ENCODE peak calls at places on chromosomes 13 and 19, in nine cellular contexts. Y is testis, L is AG09309, J is progenitor cell of endocrine pancreas, D is tibial nerve, I is HFFc6, M is ascending aorta, Z is stomach, H is foreskin fibroblast. R is an unnamed sample.

GRCh38 chr19:51000426-51000825 is 978 bp downstream of the KLK8 start:
- DNase-seq in Y (no peak), L (no peak), J (no peak), D (no peak), I (no peak), M (no peak), Z (no peak), H (no peak), R (no peak)

GRCh38 chr13:97121894-97122293 is 100.2 kb upstream of the MBNL2 start:
- DNase-seq in Y (no peak), L (no peak), J (no peak), D (no peak), I (peak; percentile 44), M (no peak), Z (no peak), H (no peak), R (peak; percentile 33)

GRCh38 chr13:93364166-93364565 is 137.6 kb downstream of the GPC6 start:
- DNase-seq in Y (no peak), L (no peak), J (no peak), D (no peak), I (no peak), M (no peak), Z (no peak), H (peak; percentile 10), R (peak; percentile 55)

GRCh38 chr13:111361046-111361872 is 40.8 kb downstream of the TEX29 start:
- DNase-seq in Y (no peak), L (no peak), J (no peak), D (no peak), I (no peak), M (no peak), Z (peak; percentile 22), H (no peak), R (no peak)

GRCh38 chr13:96858133-96858826 is 136.0 kb downstream of the OXGR1 start:
- DNase-seq in Y (no peak), L (no peak), J (no peak), D (no peak), I (no peak), M (no peak), Z (no peak), H (no peak), R (no peak)

GRCh38 chr19:1725100-1726064 is 27.9 kb upstream of the ONECUT3 start:
- DNase-seq in Y (peak; percentile 73), L (no peak), J (peak; percentile 86), D (peak; percentile 5), I (no peak), M (no peak), Z (peak; percentile 65), H (peak; percentile 51), R (peak; percentile 52)

GRCh38 chr13:64551755-64552154 is 2678.4 kb downstream of the PCDH9 start:
- DNase-seq in Y (no peak), L (peak; percentile 48), J (no peak), D (no peak), I (peak; percentile 76), M (no peak), Z (no peak), H (peak; percentile 93), R (peak; percentile 82)

GRCh38 chr19:57302727-57303401 is 17.4 kb upstream of the ZNF543 start:
- DNase-seq in Y (no peak), L (no peak), J (no peak), D (no peak), I (no peak), M (no peak), Z (no peak), H (no peak), R (no peak)

GRCh38 chr13:110280996-110281688 is 25.8 kb downstream of the COL4A1 start:
- DNase-seq in Y (peak; percentile 48), L (no peak), J (no peak), D (peak; percentile 63), I (no peak), M (peak; percentile 56), Z (no peak), H (no peak), R (no peak)

GRCh38 chr13:110278859-110279258 is 28.1 kb downstream of the COL4A1 start:
- DNase-seq in Y (no peak), L (no peak), J (no peak), D (no peak), I (no peak), M (no peak), Z (no peak), H (no peak), R (no peak)

GRCh38 chr13:110279684-110280083 is 27.3 kb downstream of the COL4A1 start:
- DNase-seq in Y (no peak), L (no peak), J (no peak), D (no peak), I (no peak), M (peak; percentile 52), Z (no peak), H (no peak), R (no peak)

GRCh38 chr13:110281736-110282135 is 25.2 kb downstream of the COL4A1 start:
- DNase-seq in Y (no peak), L (no peak), J (no peak), D (no peak), I (no peak), M (no peak), Z (no peak), H (no peak), R (no peak)

GRCh38 chr13:110280231-110280813 is 26.6 kb downstream of the COL4A1 start:
- DNase-seq in Y (no peak), L (no peak), J (no peak), D (no peak), I (no peak), M (peak; percentile 57), Z (no peak), H (no peak), R (no peak)
- TF ChIP-seq CTCF in Y (no peak), L (no peak), J (no peak), D (no peak), I (no peak), M (no peak), Z (no peak), H (no peak), R (no peak)

GRCh38 chr19:13363235-13363634 is 143.0 kb downstream of the CACNA1A start:
- DNase-seq in Y (no peak), L (no peak), J (no peak), D (no peak), I (no peak), M (no peak), Z (no peak), H (no peak), R (no peak)

GRCh38 chr19:13366529-13367143 is 139.6 kb downstream of the CACNA1A start:
- DNase-seq in Y (no peak), L (peak; percentile 1), J (no peak), D (no peak), I (peak; percentile 19), M (no peak), Z (no peak), H (peak; percentile 23), R (peak; percentile 54)

GRCh38 chr19:13363954-13364353 is 142.3 kb downstream of the CACNA1A start:
- DNase-seq in Y (no peak), L (no peak), J (no peak), D (no peak), I (no peak), M (no peak), Z (no peak), H (no peak), R (no peak)
- TF ChIP-seq CTCF in Y (no peak), L (no peak), J (no peak), D (no peak), I (no peak), M (no peak), Z (no peak), H (no peak), R (no peak)

GRCh38 chr19:29875931-29876330 is 64.1 kb downstream of the CCNE1 start:
- DNase-seq in Y (no peak), L (no peak), J (no peak), D (no peak), I (no peak), M (no peak), Z (no peak), H (no peak), R (no peak)

GRCh38 chr19:29871143-29871542 is 59.4 kb downstream of the CCNE1 start:
- DNase-seq in Y (no peak), L (no peak), J (no peak), D (no peak), I (no peak), M (no peak), Z (no peak), H (no peak), R (no peak)

GRCh38 chr19:29873024-29873800 is 61.4 kb downstream of the CCNE1 start:
- DNase-seq in Y (peak; percentile 61), L (no peak), J (peak; percentile 75), D (peak; percentile 9), I (no peak), M (peak; percentile 68), Z (peak; percentile 55), H (no peak), R (peak; percentile 13)

GRCh38 chr19:29873801-29874575 is 62.2 kb downstream of the CCNE1 start:
- DNase-seq in Y (no peak), L (no peak), J (no peak), D (no peak), I (no peak), M (no peak), Z (no peak), H (no peak), R (no peak)

GRCh38 chr19:29872224-29872731 is 60.5 kb downstream of the CCNE1 start:
- DNase-seq in Y (no peak), L (no peak), J (no peak), D (no peak), I (no peak), M (no peak), Z (no peak), H (peak; percentile 17), R (peak; percentile 28)
- TF ChIP-seq CTCF in Y (no peak), L (peak; percentile 7), J (peak; percentile 39), D (no peak), I (peak; percentile 39), M (no peak), Z (no peak), H (no peak), R (peak; percentile 8)

GRCh38 chr13:47546963-47547345 is 454.1 kb downstream of the SUCLA2 start:
- DNase-seq in Y (no peak), L (no peak), J (no peak), D (no peak), I (no peak), M (no peak), Z (no peak), H (no peak), R (no peak)

GRCh38 chr13:47545630-47546029 is 455.4 kb downstream of the SUCLA2 start:
- DNase-seq in Y (peak; percentile 14), L (no peak), J (no peak), D (no peak), I (peak; percentile 1), M (no peak), Z (no peak), H (no peak), R (no peak)

GRCh38 chr13:47546265-47546962 is 454.7 kb downstream of the SUCLA2 start:
- DNase-seq in Y (no peak), L (no peak), J (no peak), D (no peak), I (no peak), M (no peak), Z (no peak), H (no peak), R (no peak)

GRCh38 chr13:47548294-47548825 is 452.7 kb downstream of the SUCLA2 start:
- DNase-seq in Y (no peak), L (no peak), J (no peak), D (no peak), I (no peak), M (no peak), Z (no peak), H (no peak), R (no peak)

DNA sequence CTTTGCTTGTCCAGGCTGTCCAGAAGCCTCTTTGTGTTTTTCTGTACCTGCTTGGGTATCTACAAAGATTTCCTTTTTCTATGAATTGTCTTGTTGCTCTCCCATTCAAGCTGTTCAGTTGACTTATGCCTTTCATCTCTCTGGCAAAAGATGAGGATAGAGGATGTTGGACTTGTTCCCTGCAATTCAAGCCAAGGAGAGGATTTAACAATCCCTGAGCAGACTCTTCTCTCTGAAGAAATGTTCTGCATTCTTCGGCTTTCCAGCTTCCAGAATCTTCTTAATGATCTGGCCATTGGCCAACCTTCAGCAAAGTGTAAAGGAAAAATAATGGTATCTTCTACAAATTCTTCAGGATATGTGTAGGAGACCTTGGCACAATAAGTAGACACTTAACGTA is 455.9 kb downstream of the SUCLA2 start:
- DNase-seq in Y (no peak), L (no peak), J (no peak), D (no peak), I (no peak), M (no peak), Z (no peak), H (no peak), R (no peak)
- TF ChIP-seq CTCF in Y (no peak), L (no peak), J (no peak), D (no peak), I (no peak), M (no peak), Z (no peak), H (no peak), R (no peak)